ENCODE peak calls at places on chromosomes 4 and X, in five cellular contexts. N is OCI-LY7, A is K562, J is A549, Y is pancreas. C is an unnamed sample.

GRCh38 chrX:32408389-32408788 is 803.0 kb downstream of the DMD start:
- DNase-seq in N (peak), A (peak), J (no peak), Y (no peak), C (no peak)

GRCh38 chrX:132068405-132068804 is 45.3 kb downstream of the STK26 start:
- DNase-seq in N (no peak), A (no peak), J (no peak), Y (no peak), C (no peak)

GRCh38 chr4:53601251-53601764 is 10.0 kb upstream of the LNX1 start:
- DNase-seq in N (peak), A (peak), J (no peak), Y (peak), C (peak)

GRCh38 chr4:62544428-62544827 is 1344.3 kb downstream of the ADGRL3 start:
- DNase-seq in N (no peak), A (no peak), J (no peak), Y (no peak), C (no peak)

GRCh38 chr4:79588679-79589078 is 180.7 kb upstream of the GK2 start:
- DNase-seq in N (no peak), A (no peak), J (no peak), Y (no peak), C (no peak)

GRCh38 chrX:68895339-68896250 is 66.8 kb downstream of the EFNB1 start:
- DNase-seq in N (no peak), A (peak), J (no peak), Y (peak), C (peak)

GRCh38 chr4:102047616-102048015 is 257.1 kb downstream of the BANK1 start:
- DNase-seq in N (no peak), A (no peak), J (no peak), Y (no peak), C (no peak)

GRCh38 chr4:89727236-89727635 is 109.7 kb downstream of the SNCA start:
- DNase-seq in N (no peak), A (no peak), J (no peak), Y (no peak), C (no peak)

GRCh38 chrX:20252392-20253231 is 14.1 kb downstream of the RPS6KA3 start:
- DNase-seq in N (peak), A (peak), J (peak), Y (peak), C (no peak)

GRCh38 chr4:186074189-186074588 is 5.2 kb downstream of the TLR3 start:
- DNase-seq in N (no peak), A (no peak), J (no peak), Y (no peak), C (no peak)

GRCh38 chr4:610411-611261 is 14.7 kb upstream of the PDE6B start:
- DNase-seq in N (no peak), A (no peak), J (peak), Y (no peak), C (no peak)

GRCh38 chr4:139085141-139085540 is 69.6 kb downstream of the NOCT start:
- DNase-seq in N (peak), A (peak), J (no peak), Y (no peak), C (no peak)

GRCh38 chr4:88758264-88758663 is 60.6 kb upstream of the NAP1L5 start:
- DNase-seq in N (no peak), A (peak), J (no peak), Y (no peak), C (no peak)

GRCh38 chrX:75156537-75156945 is 458 bp upstream of the ABCB7 start:
- DNase-seq in N (no peak), A (peak), J (no peak), Y (no peak), C (no peak)

GRCh38 chr4:75924309-75924708 is 16.5 kb downstream of the NAAA start:
- DNase-seq in N (no peak), A (no peak), J (no peak), Y (no peak), C (no peak)

GRCh38 chr4:5824635-5825034 is 68.3 kb downstream of the CRMP1 start:
- DNase-seq in N (peak), A (peak), J (peak), Y (no peak), C (no peak)

GRCh38 chrX:9942086-9942485 is 25.1 kb upstream of the CLDN34 start:
- DNase-seq in N (no peak), A (no peak), J (no peak), Y (no peak), C (no peak)

GRCh38 chr4:1202526-1203378 is 30.4 kb upstream of the SPON2 start:
- DNase-seq in N (no peak), A (no peak), J (no peak), Y (peak), C (no peak)

GRCh38 chr4:139556735-139557505 is 901 bp upstream of the SETD7 start:
- DNase-seq in N (peak), A (peak), J (peak), Y (peak), C (peak)

GRCh38 chr4:105978684-105979296 is 83.5 kb downstream of the NPNT start:
- DNase-seq in N (no peak), A (no peak), J (no peak), Y (no peak), C (no peak)
- H3K27ac ChIP-seq in N (no peak), A (no peak), J (no peak), Y (no peak), C (no peak)

GRCh38 chr4:70704333-70705145 is 16.2 kb downstream of the UTP3 start:
- DNase-seq in N (peak), A (peak), J (peak), Y (peak), C (peak)
- TF ChIP-seq CTCF in N (peak), A (peak), J (peak), Y (no peak), C (no peak)

DNA sequence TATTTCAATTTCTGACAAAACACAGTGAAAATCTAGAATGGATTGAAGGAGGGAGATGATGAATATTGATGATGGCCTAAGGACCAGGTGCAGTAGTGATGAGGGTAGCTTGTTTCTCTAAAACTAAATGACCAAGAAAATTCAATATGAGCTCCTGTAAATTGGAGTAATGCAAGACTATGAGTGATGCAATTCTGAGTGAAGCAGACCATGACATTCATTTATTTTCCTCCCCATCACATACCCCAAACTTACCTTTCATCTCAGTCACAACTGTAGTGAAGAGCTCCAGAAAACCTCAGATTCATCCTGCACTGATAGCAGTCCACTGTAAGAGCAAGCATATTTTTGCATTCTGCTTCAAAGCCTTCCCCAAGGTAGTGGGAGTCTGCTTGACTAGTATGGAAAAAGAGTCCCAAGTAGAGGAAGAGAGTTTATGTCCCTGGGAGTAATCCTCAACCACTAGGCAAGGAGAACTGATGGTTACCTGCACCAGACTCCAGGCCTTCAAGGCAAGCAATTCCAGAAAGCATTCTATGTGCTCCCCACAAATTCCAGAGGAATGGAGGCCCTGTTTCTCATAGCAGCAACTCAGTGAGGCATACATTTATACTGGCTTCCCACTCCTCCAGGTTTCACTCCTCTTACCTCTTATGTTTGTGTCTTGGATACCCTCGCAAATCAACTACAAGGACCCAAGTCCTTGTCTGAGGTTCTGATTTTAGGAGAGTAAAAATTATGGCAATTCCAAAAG is 47.2 kb downstream of the CXCL1 start:
- DNase-seq in N (no peak), A (no peak), J (no peak), Y (no peak), C (no peak)
- H3K27ac ChIP-seq in N (no peak), A (no peak), J (peak), Y (no peak), C (no peak)

DNA sequence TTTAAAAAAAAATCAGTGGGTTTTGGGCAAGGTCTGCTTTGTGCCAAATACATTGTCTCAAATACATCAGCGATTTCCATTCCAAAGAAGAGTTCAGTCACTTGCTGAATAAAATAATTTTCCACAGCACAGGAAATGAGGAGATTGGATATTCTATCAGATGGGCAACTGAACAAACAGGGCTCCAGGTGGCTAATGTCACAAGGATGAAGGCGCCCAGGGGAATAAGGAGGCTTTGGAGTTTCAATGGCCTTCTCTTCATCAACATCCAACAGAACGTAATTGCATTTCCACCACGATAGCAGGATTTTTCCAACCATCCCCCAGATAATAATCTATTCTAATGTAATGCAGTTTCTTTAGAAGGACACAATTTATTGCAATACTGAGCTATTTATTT is 104.6 kb upstream of the KLHL13 start:
- DNase-seq in N (no peak), A (no peak), J (no peak), Y (no peak), C (no peak)
- TF ChIP-seq CTCF in N (no peak), A (no peak), J (no peak), Y (no peak), C (no peak)

DNA sequence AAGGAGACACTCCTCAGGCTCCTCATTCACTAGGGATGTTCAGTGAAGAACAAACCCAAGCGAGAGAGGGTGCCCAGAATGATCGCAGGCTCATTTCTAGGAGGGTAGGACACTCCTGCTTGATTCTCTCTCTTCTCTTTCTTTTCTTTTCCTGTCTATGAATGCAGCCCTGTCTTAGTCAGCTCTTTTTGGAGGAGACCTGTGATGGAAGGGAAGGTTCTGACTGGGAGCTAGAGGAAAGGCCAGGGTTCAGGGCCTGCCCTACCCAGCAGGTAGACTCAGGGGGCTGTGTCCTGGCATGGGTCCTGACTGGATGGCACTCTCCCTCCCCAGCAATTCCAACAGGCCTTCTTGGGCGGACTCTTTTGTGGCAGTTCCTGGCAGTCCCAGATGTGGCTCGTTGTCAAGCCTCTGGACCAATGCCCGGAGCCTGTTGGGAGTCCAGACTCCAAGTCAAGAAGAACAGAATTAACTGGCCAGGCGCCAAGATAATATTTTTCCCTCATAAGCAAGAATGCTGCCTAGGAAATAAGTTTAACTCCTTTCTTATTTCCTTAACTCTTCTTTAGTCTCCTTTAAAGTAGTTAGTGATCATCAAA is 139.4 kb upstream of the SCML1 start:
- DNase-seq in N (no peak), A (no peak), J (no peak), Y (peak), C (peak)
- H3K27ac ChIP-seq in N (no peak), A (no peak), J (no peak), Y (no peak), C (no peak)

DNA sequence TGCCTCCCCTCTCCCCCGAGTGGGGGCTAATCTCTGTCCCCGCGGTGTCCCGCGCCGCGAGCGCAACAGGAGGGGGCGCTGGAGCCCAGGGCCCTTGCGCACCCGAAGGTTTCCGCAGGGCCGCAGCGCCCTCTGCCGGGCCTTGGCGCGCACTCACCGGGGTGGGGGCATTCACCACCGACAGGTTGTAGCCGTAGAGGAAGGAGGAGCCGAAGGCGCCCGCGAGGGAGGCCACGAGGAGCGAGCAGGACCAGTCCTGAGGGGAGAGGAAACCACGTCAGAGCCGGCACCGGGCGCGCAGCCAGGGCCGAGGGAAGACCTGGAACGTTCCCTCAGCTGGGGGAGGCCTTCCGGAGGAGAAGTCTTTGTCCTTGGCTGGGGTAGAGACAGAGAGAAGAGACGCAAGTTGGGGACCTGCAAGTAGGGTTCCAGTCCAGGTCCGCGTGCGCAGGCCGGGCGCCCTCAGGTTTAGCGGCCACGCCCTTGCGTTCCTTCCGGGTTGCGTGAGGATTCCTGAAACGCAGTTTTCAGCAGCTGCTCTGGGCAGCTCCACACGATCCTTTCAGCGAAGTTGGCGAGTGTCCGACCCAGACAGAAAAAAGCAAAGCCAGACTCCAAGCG is 2.4 kb downstream of the SLC2A9 start:
- DNase-seq in N (peak), A (peak), J (peak), Y (peak), C (peak)
- TF ChIP-seq CTCF in N (peak), A (peak), J (peak), Y (peak), C (peak)

C was measured in dorsolateral prefrontal cortex.